ENCODE peak calls at places on chromosomes 4 and X, in seven cellular contexts. One of them, this sample, is unnamed.

GRCh38 chrX:16484338-16484737 is 165.6 kb upstream of the S100G start:
- DNase-seq in upper lobe of right lung: no peak
- DNase-seq in WTC11: no peak
- DNase-seq in T-cell: no peak
- DNase-seq in right cardiac atrium: no peak
- DNase-seq in stimulated activated CD4-positive, alpha-beta T cell treated with anti-CD3 and anti-CD28 coated beads, Interleukin-15, amount 100 ng/mL, for 24 hours: peak
- DNase-seq in T-helper 2 cell: no peak
- DNase-seq in this sample: no peak

GRCh38 chrX:7270018-7270417 is 122.1 kb upstream of the PUDP start:
- DNase-seq in upper lobe of right lung: no peak
- DNase-seq in WTC11: no peak
- DNase-seq in T-cell: no peak
- DNase-seq in right cardiac atrium: no peak
- DNase-seq in stimulated activated CD4-positive, alpha-beta T cell treated with anti-CD3 and anti-CD28 coated beads, Interleukin-15, amount 100 ng/mL, for 24 hours: no peak
- DNase-seq in T-helper 2 cell: no peak
- DNase-seq in this sample: no peak

GRCh38 chrX:119809185-119809666 is 17.8 kb upstream of the RPL39 start:
- DNase-seq in upper lobe of right lung: no peak
- DNase-seq in WTC11: no peak
- DNase-seq in T-cell: no peak
- DNase-seq in right cardiac atrium: no peak
- DNase-seq in stimulated activated CD4-positive, alpha-beta T cell treated with anti-CD3 and anti-CD28 coated beads, Interleukin-15, amount 100 ng/mL, for 24 hours: no peak
- DNase-seq in T-helper 2 cell: no peak
- DNase-seq in this sample: no peak

GRCh38 chrX:39559229-39559628 is 538.5 kb downstream of the BCOR start:
- DNase-seq in upper lobe of right lung: no peak
- DNase-seq in WTC11: no peak
- DNase-seq in T-cell: no peak
- DNase-seq in right cardiac atrium: no peak
- DNase-seq in stimulated activated CD4-positive, alpha-beta T cell treated with anti-CD3 and anti-CD28 coated beads, Interleukin-15, amount 100 ng/mL, for 24 hours: no peak
- DNase-seq in T-helper 2 cell: no peak
- DNase-seq in this sample: no peak

GRCh38 chrX:100368167-100368566 is 41.9 kb downstream of the PCDH19 start:
- DNase-seq in upper lobe of right lung: no peak
- DNase-seq in WTC11: peak
- DNase-seq in T-cell: no peak
- DNase-seq in right cardiac atrium: no peak
- DNase-seq in stimulated activated CD4-positive, alpha-beta T cell treated with anti-CD3 and anti-CD28 coated beads, Interleukin-15, amount 100 ng/mL, for 24 hours: peak
- DNase-seq in T-helper 2 cell: no peak
- DNase-seq in this sample: no peak

GRCh38 chr4:172897046-172897445 is 271.6 kb upstream of the GALNT7 start:
- DNase-seq in upper lobe of right lung: no peak
- DNase-seq in WTC11: no peak
- DNase-seq in T-cell: no peak
- DNase-seq in right cardiac atrium: no peak
- DNase-seq in stimulated activated CD4-positive, alpha-beta T cell treated with anti-CD3 and anti-CD28 coated beads, Interleukin-15, amount 100 ng/mL, for 24 hours: no peak
- DNase-seq in T-helper 2 cell: no peak
- DNase-seq in this sample: no peak

GRCh38 chr4:169210516-169211108 is 60.1 kb downstream of the SH3RF1 start:
- DNase-seq in upper lobe of right lung: no peak
- DNase-seq in WTC11: no peak
- DNase-seq in T-cell: no peak
- DNase-seq in right cardiac atrium: no peak
- DNase-seq in stimulated activated CD4-positive, alpha-beta T cell treated with anti-CD3 and anti-CD28 coated beads, Interleukin-15, amount 100 ng/mL, for 24 hours: no peak
- DNase-seq in T-helper 2 cell: no peak
- DNase-seq in this sample: no peak

GRCh38 chrX:137040113-137040794 is 6.5 kb upstream of the GPR101 start:
- DNase-seq in upper lobe of right lung: no peak
- DNase-seq in WTC11: no peak
- DNase-seq in T-cell: no peak
- DNase-seq in right cardiac atrium: no peak
- DNase-seq in stimulated activated CD4-positive, alpha-beta T cell treated with anti-CD3 and anti-CD28 coated beads, Interleukin-15, amount 100 ng/mL, for 24 hours: no peak
- DNase-seq in T-helper 2 cell: no peak
- DNase-seq in this sample: no peak

GRCh38 chrX:17831255-17831654 is 29.8 kb downstream of the RAI2 start:
- DNase-seq in upper lobe of right lung: no peak
- DNase-seq in WTC11: no peak
- DNase-seq in T-cell: no peak
- DNase-seq in right cardiac atrium: no peak
- DNase-seq in stimulated activated CD4-positive, alpha-beta T cell treated with anti-CD3 and anti-CD28 coated beads, Interleukin-15, amount 100 ng/mL, for 24 hours: no peak
- DNase-seq in T-helper 2 cell: no peak
- DNase-seq in this sample: no peak

GRCh38 chr4:70473691-70474090 is 1.7 kb downstream of the MUC7 start:
- DNase-seq in upper lobe of right lung: no peak
- DNase-seq in WTC11: no peak
- DNase-seq in T-cell: no peak
- DNase-seq in right cardiac atrium: no peak
- DNase-seq in stimulated activated CD4-positive, alpha-beta T cell treated with anti-CD3 and anti-CD28 coated beads, Interleukin-15, amount 100 ng/mL, for 24 hours: no peak
- DNase-seq in T-helper 2 cell: no peak
- DNase-seq in this sample: no peak

GRCh38 chr4:8745828-8746225 is 125.8 kb downstream of the HMX1 start:
- DNase-seq in upper lobe of right lung: peak
- DNase-seq in WTC11: no peak
- DNase-seq in T-cell: no peak
- DNase-seq in right cardiac atrium: no peak
- DNase-seq in stimulated activated CD4-positive, alpha-beta T cell treated with anti-CD3 and anti-CD28 coated beads, Interleukin-15, amount 100 ng/mL, for 24 hours: no peak
- DNase-seq in T-helper 2 cell: no peak
- DNase-seq in this sample: no peak

GRCh38 chr4:24885342-24885741 is 27.5 kb downstream of the CCDC149 start:
- DNase-seq in upper lobe of right lung: no peak
- DNase-seq in WTC11: no peak
- DNase-seq in T-cell: no peak
- DNase-seq in right cardiac atrium: peak
- DNase-seq in stimulated activated CD4-positive, alpha-beta T cell treated with anti-CD3 and anti-CD28 coated beads, Interleukin-15, amount 100 ng/mL, for 24 hours: no peak
- DNase-seq in T-helper 2 cell: no peak
- DNase-seq in this sample: no peak

GRCh38 chrX:153687121-153688039 is at the start of gene SLC6A8:
- DNase-seq in upper lobe of right lung: peak
- DNase-seq in WTC11: peak
- DNase-seq in T-cell: no peak
- DNase-seq in right cardiac atrium: peak
- DNase-seq in stimulated activated CD4-positive, alpha-beta T cell treated with anti-CD3 and anti-CD28 coated beads, Interleukin-15, amount 100 ng/mL, for 24 hours: peak
- DNase-seq in T-helper 2 cell: no peak
- DNase-seq in this sample: peak

This sample was measured in effector CD8-positive, alpha-beta T cell.